ENCODE peak calls at places on chromosome 15, in seven cellular contexts. L is AG04450, C is HFF-Myc, Y is upper lobe of right lung, D is uterus, S is mammary epithelial cell, B is fibroblast of villous mesenchyme. T is an unnamed sample.
A peak's percentile ranks its signal among the peaks of the same experiment; 100 is the strongest.

GRCh38 chr15:36390491-36390890 is 188.9 kb upstream of the CDIN1 start:
- DNase-seq in L (no peak), Y (no peak), C (no peak), B (no peak), D (no peak), S (no peak), T (no peak)

GRCh38 chr15:71784719-71785118 is 25.6 kb upstream of the NR2E3 start:
- DNase-seq in D (no peak), Y (no peak), C (no peak), B (no peak), S (no peak), L (no peak), T (no peak)

GRCh38 chr15:70375006-70375409 is 277.3 kb upstream of the TLE3 start:
- DNase-seq in L (no peak), Y (peak; percentile 73), C (no peak), D (peak; percentile 67), S (peak; percentile 84), B (no peak), T (peak; percentile 22)

GRCh38 chr15:36826948-36827347 is 247.5 kb downstream of the CDIN1 start:
- DNase-seq in C (no peak), S (no peak), L (no peak), Y (no peak), B (no peak), D (no peak), T (no peak)

GRCh38 chr15:101052681-101053121 is 133.5 kb downstream of the LRRK1 start:
- DNase-seq in D (no peak), Y (peak; percentile 36), B (no peak), S (no peak), C (no peak), L (no peak), T (no peak)

GRCh38 chr15:72585025-72585424 is 69.5 kb upstream of the GOLGA6B start:
- DNase-seq in D (no peak), S (no peak), L (no peak), Y (no peak), B (no peak), C (no peak), T (no peak)

GRCh38 chr15:31150732-31151212 is 49.2 kb upstream of the TRPM1 start:
- DNase-seq in D (no peak), S (peak; percentile 85), C (no peak), L (no peak), B (no peak), Y (no peak), T (no peak)

GRCh38 chr15:67937153-67937761 is 97.4 kb upstream of the RNU6-1 start:
- DNase-seq in B (no peak), D (no peak), C (no peak), L (no peak), Y (no peak), S (peak; percentile 28), T (no peak)

GRCh38 chr15:95365615-95366107 is 964.8 kb upstream of the NR2F2 start:
- DNase-seq in L (peak; percentile 58), S (no peak), B (peak; percentile 74), C (no peak), D (peak; percentile 43), Y (no peak), T (no peak)

GRCh38 chr15:80662756-80663553 is 32.2 kb upstream of the ABHD17C start:
- DNase-seq in C (no peak), Y (no peak), D (no peak), S (peak; percentile 95), B (no peak), L (no peak), T (no peak)

GRCh38 chr15:83365370-83365938 is 81.0 kb upstream of the BNC1 start:
- DNase-seq in Y (peak; percentile 84), S (peak; percentile 87), L (no peak), D (peak; percentile 16), C (peak; percentile 49), B (peak; percentile 99), T (peak; percentile 95)

GRCh38 chr15:29124581-29125381 is 144.8 kb downstream of the NSMCE3 start:
- DNase-seq in C (no peak), S (peak; percentile 19), Y (no peak), L (no peak), B (no peak), D (no peak), T (no peak)

GRCh38 chr15:31483053-31483923 is 156.7 kb downstream of the KLF13 start:
- DNase-seq in D (peak; percentile 11), L (no peak), S (no peak), B (peak; percentile 17), Y (peak; percentile 64), C (no peak), T (no peak)

GRCh38 chr15:26355671-26356070 is 417.2 kb downstream of the GABRB3 start:
- DNase-seq in D (no peak), C (no peak), S (no peak), B (no peak), Y (no peak), L (no peak), T (no peak)

GRCh38 chr15:45314960-45315359 is 62.9 kb downstream of the SLC28A2 start:
- DNase-seq in S (no peak), B (peak; percentile 9), Y (no peak), L (no peak), C (no peak), D (no peak), T (peak; percentile 23)

GRCh38 chr15:74525946-74526345 is 15.1 kb upstream of the ARID3B start:
- DNase-seq in C (no peak), Y (no peak), B (no peak), L (no peak), D (no peak), S (peak; percentile 90), T (peak; percentile 44)

DNA sequence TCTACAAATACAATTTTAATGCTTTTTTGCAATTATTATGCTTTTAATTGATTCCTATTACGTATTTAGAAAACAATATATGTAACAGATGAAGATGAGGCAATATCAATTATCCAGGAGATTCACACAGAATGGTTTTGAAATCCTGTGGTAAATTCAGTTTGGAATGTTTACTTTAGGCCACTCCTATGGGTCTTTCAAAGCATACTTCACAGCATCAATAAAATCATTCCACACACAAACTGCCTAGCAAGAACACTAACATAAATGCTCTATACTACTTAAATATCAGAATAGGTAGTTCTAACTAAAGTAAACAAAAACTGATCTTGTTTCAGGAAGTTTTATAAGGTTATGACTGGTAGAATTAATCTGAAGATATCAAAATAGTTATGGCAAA is 90.5 kb downstream of the FAM227B start:
- DNase-seq in Y (no peak), B (peak; percentile 78), S (peak; percentile 16), D (no peak), C (no peak), L (no peak), T (peak; percentile 50)
- TF ChIP-seq CTCF in Y (no peak), B (no peak), S (no peak), D (no peak), C (no peak), L (no peak), T (no peak)

GRCh38 chr15:99106417-99107220 is 1.7 kb downstream of the SYNM start:
- DNase-seq in D (no peak), B (peak; percentile 96), C (no peak), Y (no peak), L (peak; percentile 89), S (no peak), T (no peak)

GRCh38 chr15:99109555-99110021 is 4.7 kb downstream of the SYNM start:
- DNase-seq in Y (peak; percentile 48), B (no peak), S (no peak), D (no peak), L (no peak), C (no peak), T (no peak)

GRCh38 chr15:99108993-99109392 is 4.1 kb downstream of the SYNM start:
- DNase-seq in B (no peak), D (no peak), S (no peak), L (no peak), C (no peak), Y (peak; percentile 43), T (no peak)

GRCh38 chr15:99110581-99111320 is 5.9 kb downstream of the SYNM start:
- DNase-seq in B (peak; percentile 21), S (no peak), C (no peak), D (peak; percentile 40), L (no peak), Y (no peak), T (peak; percentile 66)

DNA sequence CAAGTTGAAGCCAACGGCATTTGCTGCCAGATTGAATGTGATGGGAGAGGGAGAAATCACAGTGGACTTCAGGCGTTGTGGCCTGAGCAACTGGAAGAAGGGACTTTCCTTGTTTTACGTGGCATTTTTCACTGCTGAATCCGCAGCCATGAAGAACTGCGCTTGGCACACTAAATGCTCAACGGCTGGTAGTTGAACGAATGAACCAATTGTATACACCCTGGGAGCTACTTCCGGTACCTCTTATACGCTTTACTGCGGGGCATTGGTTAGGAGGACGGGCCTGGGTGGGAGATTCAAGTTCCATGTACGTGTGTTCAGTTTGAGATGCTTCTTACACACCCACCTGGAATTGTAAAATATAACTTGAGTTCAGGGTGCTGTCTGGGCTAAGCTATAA is 5.2 kb downstream of the SYNM start:
- DNase-seq in C (no peak), B (no peak), D (no peak), Y (no peak), L (no peak), S (no peak), T (no peak)
- H3K4me3 ChIP-seq in C (no peak overlapping the region), B (no peak overlapping the region), D (no peak overlapping the region), Y (no peak overlapping the region), L (no peak overlapping the region), S (no peak overlapping the region), T (no peak overlapping the region)

GRCh38 chr15:93983501-93983900 is 247.9 kb upstream of the MCTP2 start:
- DNase-seq in C (no peak), S (no peak), B (no peak), L (no peak), Y (no peak), D (peak; percentile 25), T (no peak)
- TF ChIP-seq CTCF in C (no peak), S (no peak), B (no peak), L (no peak), Y (no peak), D (no peak), T (no peak)

GRCh38 chr15:51735211-51735610 is 2.2 kb downstream of the LYSMD2 start:
- DNase-seq in D (no peak), L (no peak), B (no peak), C (no peak), Y (no peak), S (no peak), T (no peak)

GRCh38 chr15:51736646-51737537 is 563 bp downstream of the LYSMD2 start:
- DNase-seq in L (no peak), Y (peak; percentile 83), B (no peak), D (peak; percentile 50), S (no peak), C (no peak), T (no peak)

GRCh38 chr15:51736069-51736468 is 1.4 kb downstream of the LYSMD2 start:
- DNase-seq in D (no peak), B (no peak), C (no peak), S (no peak), Y (no peak), L (no peak), T (no peak)

GRCh38 chr15:51737538-51738305 is at the start of gene LYSMD2:
- DNase-seq in C (no peak), L (no peak), Y (peak; percentile 92), D (peak; percentile 81), S (peak; percentile 51), B (peak; percentile 46), T (peak; percentile 49)

DNA sequence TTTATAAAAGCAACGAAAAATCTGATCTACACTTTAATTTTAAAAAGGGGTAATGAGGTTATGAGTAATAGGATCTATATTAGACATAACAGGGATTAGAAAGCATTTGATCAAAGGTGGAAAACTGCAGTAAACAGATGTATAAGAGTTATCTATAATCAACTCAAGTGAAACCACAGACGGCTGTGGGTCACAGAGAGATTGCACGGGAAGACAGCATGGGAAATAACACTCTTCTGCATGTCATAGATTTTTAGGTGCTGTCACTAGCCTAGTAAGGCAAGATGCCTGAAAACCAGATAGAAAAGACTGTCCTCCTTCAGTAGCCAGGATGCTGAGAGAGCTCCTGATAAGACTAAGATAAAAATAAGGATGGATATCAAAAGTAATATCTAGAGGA is 1.8 kb downstream of the LYSMD2 start:
- DNase-seq in D (no peak), L (no peak), B (no peak), S (no peak), Y (no peak), C (no peak), T (no peak)
- H3K4me3 ChIP-seq in D (no peak overlapping the region), L (no peak overlapping the region), B (no peak overlapping the region), S (no peak overlapping the region), Y (peak overlapping the region; percentile 83), C (no peak overlapping the region), T (no peak overlapping the region)

T was measured in AG10803.